ENCODE peak calls at places on chromosomes 13 and 19, in six cellular contexts. I is NCI-H187 treated with DMSO at 0.1 percent for 48 hours, M is renal cortical epithelial cell, U is NCI-H1092 treated with DMSO at 0.1 percent for 48 hours, B is DND-41, O is heart left ventricle. W is an unnamed sample.

GRCh38 chr19:42028304-42029216 is 34.5 kb upstream of the ATP1A3 start:
- DNase-seq in I (no peak), M (no peak), U (peak), B (peak), O (no peak), W (no peak)

GRCh38 chr19:4182082-4182926 is at the start of the genes ANKRD24 and SIRT6:
- DNase-seq in I (peak), M (peak), U (peak), B (peak), O (peak), W (peak)

GRCh38 chr13:34371645-34372044 is 553.7 kb downstream of the RFC3 start:
- DNase-seq in I (no peak), M (no peak), U (no peak), B (no peak), O (no peak), W (no peak)

GRCh38 chr13:36418022-36418805 is 14.1 kb upstream of the CCNA1 start:
- DNase-seq in I (no peak), M (peak), U (no peak), B (peak), O (no peak), W (peak)

GRCh38 chr19:5103061-5103701 is 134.3 kb downstream of the KDM4B start:
- DNase-seq in I (no peak), M (peak), U (peak), B (no peak), O (peak), W (no peak)

GRCh38 chr13:99996177-99996705 is 14.7 kb downstream of the ZIC2 start:
- DNase-seq in I (no peak), M (no peak), U (peak), B (no peak), O (no peak), W (no peak)

GRCh38 chr13:71320452-71320851 is 546.6 kb downstream of the DACH1 start:
- DNase-seq in I (no peak), M (peak), U (no peak), B (peak), O (no peak), W (no peak)

GRCh38 chr13:43136940-43137574 is 113.7 kb downstream of the DNAJC15 start:
- DNase-seq in I (no peak), M (no peak), U (peak), B (no peak), O (no peak), W (no peak)

GRCh38 chr13:80888421-80888820 is 547.5 kb upstream of the SPRY2 start:
- DNase-seq in I (no peak), M (no peak), U (no peak), B (no peak), O (no peak), W (no peak)

GRCh38 chr13:59409651-59410200 is 754.0 kb downstream of the DIAPH3 start:
- DNase-seq in I (no peak), M (no peak), U (peak), B (no peak), O (no peak), W (no peak)

GRCh38 chr19:27851543-27852060 is 1361.3 kb downstream of the UQCRFS1 start:
- DNase-seq in I (no peak), M (no peak), U (no peak), B (no peak), O (no peak), W (no peak)

GRCh38 chr13:49400755-49401659 is 42.9 kb downstream of the CAB39L start:
- DNase-seq in I (no peak), M (peak), U (no peak), B (no peak), O (no peak), W (no peak)

GRCh38 chr13:57748096-57748495 is 116.6 kb downstream of the PCDH17 start:
- DNase-seq in I (no peak), M (no peak), U (no peak), B (no peak), O (no peak), W (no peak)

GRCh38 chr19:843180-843835 is 2.5 kb downstream of the PRTN3 start:
- DNase-seq in I (no peak), M (no peak), U (no peak), B (no peak), O (no peak), W (no peak)

GRCh38 chr19:43799502-43800142 is 2.6 kb downstream of the LYPD5 start:
- DNase-seq in I (no peak), M (no peak), U (no peak), B (no peak), O (no peak), W (no peak)

GRCh38 chr19:13050274-13050673 is 52.4 kb downstream of the LYL1 start:
- DNase-seq in I (no peak), M (no peak), U (no peak), B (no peak), O (no peak), W (no peak)

GRCh38 chr13:106104281-106104901 is 431.1 kb downstream of the EFNB2 start:
- DNase-seq in I (no peak), M (peak), U (no peak), B (no peak), O (no peak), W (peak)

GRCh38 chr13:90947976-90948375 is 399.5 kb upstream of the MIR17HG start:
- DNase-seq in I (no peak), M (peak), U (no peak), B (no peak), O (no peak), W (peak)

W was measured in RCC 7860.